ENCODE peak calls at places on chromosomes 12 and 14, in four cellular contexts. S, J, T and O are unnamed samples.
A peak's percentile ranks its signal among the peaks of the same experiment; 100 is the strongest.

GRCh38 chr12:47754126-47754525 is 4.6 kb downstream of the RAPGEF3 start:
- DNase-seq in S (no peak), J (no peak), T (no peak), O (no peak)

GRCh38 chr14:77028384-77029246 is at the start of gene IRF2BPL:
- DNase-seq in S (peak; percentile 99), J (no peak), T (peak; percentile 94), O (peak; percentile 96)

GRCh38 chr12:49189731-49190314 is 943 bp upstream of the TUBA1A start:
- DNase-seq in S (no peak), J (no peak), T (no peak), O (no peak)

GRCh38 chr14:100547633-100548294 is 39.5 kb downstream of the BEGAIN start:
- DNase-seq in S (no peak), J (peak; percentile 49), T (no peak), O (no peak)

GRCh38 chr14:32896979-32897723 is 41.5 kb upstream of the NPAS3 start:
- DNase-seq in S (no peak), J (no peak), T (no peak), O (no peak)

GRCh38 chr14:53367631-53368030 is 214.5 kb upstream of the DDHD1 start:
- DNase-seq in S (no peak), J (no peak), T (no peak), O (no peak)

GRCh38 chr12:88552672-88553079 is 27.6 kb downstream of the KITLG start:
- DNase-seq in S (no peak), J (no peak), T (peak; percentile 7), O (no peak)

GRCh38 chr12:116552750-116553383 is 6.3 kb upstream of the MAP1LC3B2 start:
- DNase-seq in S (no peak), J (no peak), T (no peak), O (no peak)

GRCh38 chr14:63605041-63605532 is 36.6 kb downstream of the WDR89 start:
- DNase-seq in S (no peak), J (no peak), T (no peak), O (no peak)

GRCh38 chr12:31259136-31259881 is 66.6 kb downstream of the SINHCAF start:
- DNase-seq in S (no peak), J (no peak), T (no peak), O (no peak)

GRCh38 chr12:27531916-27532315 is 7.9 kb downstream of the PPFIBP1 start:
- DNase-seq in S (no peak), J (no peak), T (no peak), O (no peak)

GRCh38 chr12:31323466-31324115 is 2.4 kb downstream of the SINHCAF start:
- DNase-seq in S (no peak), J (no peak), T (peak; percentile 30), O (no peak)

GRCh38 chr12:123105427-123105826 is 45.5 kb downstream of the PITPNM2 start:
- DNase-seq in S (no peak), J (no peak), T (no peak), O (no peak)

GRCh38 chr12:42299392-42300308 is 26.2 kb downstream of the ZCRB1 start:
- DNase-seq in S (no peak), J (no peak), T (no peak), O (no peak)

GRCh38 chr14:60349663-60350365 is 100.8 kb downstream of the PPM1A start:
- DNase-seq in S (no peak), J (no peak), T (peak; percentile 56), O (peak; percentile 33)

DNA sequence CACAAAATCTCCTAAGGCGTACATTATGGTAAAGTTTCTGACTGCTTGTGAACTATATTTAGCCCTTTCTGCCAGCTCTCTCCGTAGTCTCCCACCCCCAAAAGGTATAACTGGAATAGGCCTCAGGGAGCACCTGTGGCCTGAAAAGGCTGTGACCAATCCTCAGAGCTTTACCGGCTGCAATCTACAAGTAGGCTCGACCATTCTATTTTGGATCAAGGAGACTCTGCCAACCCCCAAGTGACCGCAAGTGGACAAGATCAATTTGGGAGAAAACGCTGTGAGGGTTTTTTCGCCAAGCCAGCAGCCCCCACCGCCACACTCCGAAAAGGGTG is 1.2 kb downstream of the PPTC7 start:
- DNase-seq in S (no peak), J (no peak), T (no peak), O (no peak)
- H3K4me1 ChIP-seq in S (peaks cover 18% of the 10 kb centered on the region), J (peaks cover 61% of the 10 kb centered on the region), T (peaks cover 40% of the 10 kb centered on the region), O (peaks cover 33% of the 10 kb centered on the region)

GRCh38 chr12:16348435-16349131 is 1.1 kb downstream of the MGST1 start:
- DNase-seq in S (no peak), J (no peak), T (no peak), O (no peak)
- H3K4me3 ChIP-seq in S (peak overlapping the region; percentile 31), J (peak overlapping the region; percentile 61), T (peak overlapping the region; percentile 76), O (peak overlapping the region; percentile 60)

GRCh38 chr12:111446044-111446581 is 40.4 kb downstream of the SH2B3 start:
- DNase-seq in S (peak; percentile 79), J (no peak), T (no peak), O (peak; percentile 22)

GRCh38 chr12:111444314-111444705 is 38.6 kb downstream of the SH2B3 start:
- DNase-seq in S (no peak), J (no peak), T (no peak), O (no peak)

GRCh38 chr12:111445311-111446043 is 39.8 kb downstream of the SH2B3 start:
- DNase-seq in S (no peak), J (no peak), T (no peak), O (no peak)

GRCh38 chr12:111443586-111443985 is 37.9 kb downstream of the SH2B3 start:
- DNase-seq in S (peak; percentile 20), J (no peak), T (no peak), O (no peak)

GRCh38 chr12:111444706-111445310 is 39.1 kb downstream of the SH2B3 start:
- DNase-seq in S (peak; percentile 39), J (no peak), T (no peak), O (no peak)
- TF ChIP-seq CTCF in S (no peak), J (no peak), T (no peak), O (no peak)

DNA sequence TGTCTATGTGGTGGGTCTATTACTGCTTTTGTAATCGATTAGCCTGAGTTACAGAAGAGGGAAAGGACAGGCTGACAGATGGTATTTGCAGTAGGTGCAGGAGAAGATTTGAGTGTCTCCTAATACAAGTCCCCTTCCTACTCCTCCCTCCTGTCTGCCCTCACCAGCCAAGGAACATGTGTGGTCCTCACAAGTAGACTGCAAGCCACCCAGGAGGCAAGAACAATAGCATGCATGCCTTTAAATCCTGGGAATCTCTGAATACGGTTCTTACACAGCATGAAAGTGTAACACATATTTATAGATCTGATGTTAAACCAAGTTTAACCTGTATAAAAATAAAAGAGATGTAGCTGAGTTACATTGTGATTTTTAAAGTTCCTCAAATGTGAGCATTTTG is 117.0 kb downstream of the PTCSC3 start:
- DNase-seq in S (no peak), J (no peak), T (no peak), O (no peak)
- H3K4me1 ChIP-seq in S (no peaks in the 10 kb centered on the region), J (peaks cover 17% of the 10 kb centered on the region), T (peaks cover 4% of the 10 kb centered on the region), O (no peaks in the 10 kb centered on the region)

GRCh38 chr12:17169726-17170471 is 563.9 kb upstream of the LMO3 start:
- DNase-seq in S (no peak), J (no peak), T (no peak), O (no peak)
- H3K4me3 ChIP-seq in S (no peak overlapping the region), J (no peak overlapping the region), T (no peak overlapping the region), O (no peak overlapping the region)

DNA sequence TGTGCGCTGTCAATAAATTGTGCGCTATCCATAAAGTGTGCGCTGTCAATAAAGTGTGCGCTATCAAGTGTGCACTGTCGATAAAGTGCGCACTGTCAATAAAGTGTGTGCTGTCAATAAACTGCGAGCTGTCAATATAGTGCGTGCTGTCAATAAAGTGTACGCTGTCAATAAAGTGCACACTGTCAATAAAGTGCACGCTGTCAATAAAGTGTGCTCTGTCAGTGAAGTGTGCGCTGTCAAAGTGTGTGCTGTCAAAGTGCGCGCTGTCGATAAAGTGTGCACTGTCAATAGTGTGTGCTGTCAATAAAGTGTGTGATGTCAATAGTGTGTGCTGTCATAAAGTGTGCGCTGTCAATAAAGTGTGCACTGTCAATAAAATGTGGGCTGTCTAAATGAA is 2.9 kb upstream of the CHGA start:
- DNase-seq in S (no peak), J (no peak), T (no peak), O (no peak)
- TF ChIP-seq CTCF in S (no peak), J (no peak), T (no peak), O (no peak)